ENCODE peak calls at places on chromosomes 6 and 20, in ten cellular contexts. S, D, J, A, T, C, F, N, M and Y are unnamed samples.

GRCh38 chr20:53942121-53942816 is 128.1 kb downstream of the BCAS1 start:
- DNase-seq in S (no peak), D (no peak), J (no peak), A (no peak), T (no peak), C (no peak), F (no peak), N (no peak), M (no peak), Y (no peak)

GRCh38 chr6:166351715-166352285 is 9.5 kb upstream of the SFT2D1 start:
- DNase-seq in S (peak; percentile 10), D (peak; percentile 90), J (no peak), A (no peak), T (peak; percentile 26), C (no peak), F (no peak), N (no peak), M (peak; percentile 12), Y (no peak)

GRCh38 chr6:134074151-134074712 is 21.8 kb upstream of the SLC2A12 start:
- DNase-seq in S (no peak), D (peak; percentile 95), J (peak; percentile 72), A (peak; percentile 57), T (peak; percentile 54), C (peak; percentile 81), F (no peak), N (no peak), M (no peak), Y (peak; percentile 86)

GRCh38 chr6:111256646-111257045 is 169.3 kb downstream of the SLC16A10 start:
- DNase-seq in S (no peak), D (no peak), J (no peak), A (no peak), T (no peak), C (no peak), F (no peak), N (peak; percentile 42), M (no peak), Y (no peak)

GRCh38 chr6:4804095-4804494 is 27.9 kb downstream of the CDYL start:
- DNase-seq in S (peak; percentile 68), D (no peak), J (no peak), A (no peak), T (peak; percentile 10), C (no peak), F (no peak), N (peak; percentile 16), M (no peak), Y (no peak)

GRCh38 chr6:36195471-36196048 is 984 bp upstream of the BRPF3 start:
- DNase-seq in S (no peak), D (no peak), J (no peak), A (no peak), T (no peak), C (no peak), F (no peak), N (no peak), M (no peak), Y (no peak)

GRCh38 chr6:121848523-121849255 is 413.2 kb downstream of the GJA1 start:
- DNase-seq in S (no peak), D (no peak), J (no peak), A (no peak), T (no peak), C (peak; percentile 1), F (no peak), N (no peak), M (no peak), Y (no peak)

GRCh38 chr6:108365488-108365887 is 70.6 kb downstream of the AFG1L start:
- DNase-seq in S (no peak), D (peak; percentile 51), J (no peak), A (no peak), T (no peak), C (no peak), F (no peak), N (no peak), M (no peak), Y (no peak)

GRCh38 chr20:32972181-32973076 is 31.8 kb downstream of the SUN5 start:
- DNase-seq in S (no peak), D (no peak), J (no peak), A (no peak), T (no peak), C (no peak), F (peak; percentile 86), N (no peak), M (no peak), Y (peak; percentile 40)

GRCh38 chr6:81938991-81939773 is 186.7 kb upstream of the TENT5A start:
- DNase-seq in S (no peak), D (no peak), J (no peak), A (no peak), T (no peak), C (no peak), F (no peak), N (no peak), M (no peak), Y (no peak)

GRCh38 chr6:163603395-163603794 is 188.9 kb downstream of the QKI start:
- DNase-seq in S (no peak), D (no peak), J (no peak), A (no peak), T (no peak), C (no peak), F (no peak), N (no peak), M (no peak), Y (no peak)

GRCh38 chr6:30684386-30685156 is 1.9 kb downstream of the PPP1R18 start:
- DNase-seq in S (peak; percentile 45), D (no peak), J (no peak), A (no peak), T (peak; percentile 28), C (no peak), F (peak; percentile 76), N (peak; percentile 37), M (no peak), Y (no peak)

GRCh38 chr6:47016236-47016635 is 25.9 kb downstream of the ADGRF1 start:
- DNase-seq in S (no peak), D (peak; percentile 41), J (no peak), A (no peak), T (no peak), C (no peak), F (no peak), N (no peak), M (no peak), Y (no peak)

GRCh38 chr6:29926081-29926794 is 16.1 kb upstream of the HLA-A start:
- DNase-seq in S (no peak), D (no peak), J (no peak), A (no peak), T (no peak), C (no peak), F (no peak), N (no peak), M (no peak), Y (no peak)